ENCODE peak calls at places on chromosomes 12 and 14, in seven cellular contexts. One of them, this sample, is unnamed.

GRCh38 chr12:121796855-121797751 is 3.6 kb upstream of the RHOF start:
- DNase-seq in heart right ventricle: peak; percentile 96
- DNase-seq in foreskin fibroblast: peak; percentile 93
- DNase-seq in GM23338: peak; percentile 94
- DNase-seq in AG09309: no peak
- DNase-seq in PC-3: peak; percentile 97
- DNase-seq in OCI-LY7: no peak
- DNase-seq in this sample: peak; percentile 99

GRCh38 chr12:90954921-90955320 is at the start of gene CCER1:
- DNase-seq in heart right ventricle: no peak
- DNase-seq in foreskin fibroblast: no peak
- DNase-seq in GM23338: no peak
- DNase-seq in AG09309: no peak
- DNase-seq in PC-3: no peak
- DNase-seq in OCI-LY7: no peak
- DNase-seq in this sample: no peak

GRCh38 chr12:90216815-90217214 is 508.2 kb upstream of the ATP2B1 start:
- DNase-seq in heart right ventricle: no peak
- DNase-seq in foreskin fibroblast: no peak
- DNase-seq in GM23338: no peak
- DNase-seq in AG09309: no peak
- DNase-seq in PC-3: peak; percentile 65
- DNase-seq in OCI-LY7: no peak
- DNase-seq in this sample: no peak

GRCh38 chr14:67493092-67493717 is 4.7 kb upstream of the TMEM229B start:
- DNase-seq in heart right ventricle: no peak
- DNase-seq in foreskin fibroblast: no peak
- DNase-seq in GM23338: peak; percentile 27
- DNase-seq in AG09309: no peak
- DNase-seq in PC-3: no peak
- DNase-seq in OCI-LY7: peak; percentile 65
- DNase-seq in this sample: no peak

GRCh38 chr12:4892418-4892817 is 17.3 kb upstream of the KCNA1 start:
- DNase-seq in heart right ventricle: no peak
- DNase-seq in foreskin fibroblast: no peak
- DNase-seq in GM23338: no peak
- DNase-seq in AG09309: no peak
- DNase-seq in PC-3: no peak
- DNase-seq in OCI-LY7: no peak
- DNase-seq in this sample: no peak

GRCh38 chr14:63542231-63542999 is 762 bp downstream of the PPP2R5E start:
- DNase-seq in heart right ventricle: no peak
- DNase-seq in foreskin fibroblast: no peak
- DNase-seq in GM23338: peak; percentile 67
- DNase-seq in AG09309: no peak
- DNase-seq in PC-3: peak; percentile 15
- DNase-seq in OCI-LY7: peak; percentile 13
- DNase-seq in this sample: no peak

GRCh38 chr12:31387011-31387410 is 61.1 kb upstream of the SINHCAF start:
- DNase-seq in heart right ventricle: no peak
- DNase-seq in foreskin fibroblast: no peak
- DNase-seq in GM23338: peak; percentile 83
- DNase-seq in AG09309: no peak
- DNase-seq in PC-3: no peak
- DNase-seq in OCI-LY7: no peak
- DNase-seq in this sample: no peak

GRCh38 chr14:68442828-68443460 is 349.9 kb downstream of the ZFP36L1 start:
- DNase-seq in heart right ventricle: no peak
- DNase-seq in foreskin fibroblast: peak; percentile 42
- DNase-seq in GM23338: no peak
- DNase-seq in AG09309: peak; percentile 58
- DNase-seq in PC-3: no peak
- DNase-seq in OCI-LY7: no peak
- DNase-seq in this sample: no peak

GRCh38 chr14:89351364-89351957 is 65.6 kb downstream of the FOXN3 start:
- DNase-seq in heart right ventricle: no peak
- DNase-seq in foreskin fibroblast: no peak
- DNase-seq in GM23338: peak; percentile 87
- DNase-seq in AG09309: no peak
- DNase-seq in PC-3: no peak
- DNase-seq in OCI-LY7: peak; percentile 83
- DNase-seq in this sample: no peak

GRCh38 chr12:81953541-81953940 is 194.4 kb upstream of the PPFIA2 start:
- DNase-seq in heart right ventricle: no peak
- DNase-seq in foreskin fibroblast: no peak
- DNase-seq in GM23338: no peak
- DNase-seq in AG09309: no peak
- DNase-seq in PC-3: peak; percentile 5
- DNase-seq in OCI-LY7: no peak
- DNase-seq in this sample: no peak

GRCh38 chr12:30197392-30198047 is 413.8 kb upstream of the TMTC1 start:
- DNase-seq in heart right ventricle: no peak
- DNase-seq in foreskin fibroblast: peak; percentile 4
- DNase-seq in GM23338: no peak
- DNase-seq in AG09309: no peak
- DNase-seq in PC-3: peak; percentile 66
- DNase-seq in OCI-LY7: no peak
- DNase-seq in this sample: no peak

GRCh38 chr14:24272442-24272841 is 1.0 kb upstream of the RABGGTA start:
- DNase-seq in heart right ventricle: no peak
- DNase-seq in foreskin fibroblast: no peak
- DNase-seq in GM23338: no peak
- DNase-seq in AG09309: no peak
- DNase-seq in PC-3: no peak
- DNase-seq in OCI-LY7: no peak
- DNase-seq in this sample: no peak

GRCh38 chr14:24277606-24278321 is 6.4 kb upstream of the RABGGTA start:
- DNase-seq in heart right ventricle: no peak
- DNase-seq in foreskin fibroblast: no peak
- DNase-seq in GM23338: no peak
- DNase-seq in AG09309: no peak
- DNase-seq in PC-3: no peak
- DNase-seq in OCI-LY7: no peak
- DNase-seq in this sample: no peak

GRCh38 chr14:24274101-24274543 is 2.7 kb upstream of the RABGGTA start:
- DNase-seq in heart right ventricle: no peak
- DNase-seq in foreskin fibroblast: no peak
- DNase-seq in GM23338: peak; percentile 21
- DNase-seq in AG09309: no peak
- DNase-seq in PC-3: peak; percentile 78
- DNase-seq in OCI-LY7: peak; percentile 59
- DNase-seq in this sample: no peak

GRCh38 chr14:24273422-24273998 is 2.1 kb upstream of the RABGGTA start:
- DNase-seq in heart right ventricle: no peak
- DNase-seq in foreskin fibroblast: no peak
- DNase-seq in GM23338: peak; percentile 35
- DNase-seq in AG09309: no peak
- DNase-seq in PC-3: peak; percentile 16
- DNase-seq in OCI-LY7: peak; percentile 34
- DNase-seq in this sample: no peak

GRCh38 chr14:24275524-24276139 is 4.2 kb upstream of the RABGGTA start:
- DNase-seq in heart right ventricle: no peak
- DNase-seq in foreskin fibroblast: no peak
- DNase-seq in GM23338: peak; percentile 49
- DNase-seq in AG09309: no peak
- DNase-seq in PC-3: no peak
- DNase-seq in OCI-LY7: peak; percentile 52
- DNase-seq in this sample: no peak
- TF ChIP-seq CTCF in heart right ventricle: no peak
- TF ChIP-seq CTCF in foreskin fibroblast: no peak
- TF ChIP-seq CTCF in GM23338: peak; percentile 56
- TF ChIP-seq CTCF in AG09309: no peak
- TF ChIP-seq CTCF in PC-3: no peak
- TF ChIP-seq CTCF in OCI-LY7: peak; percentile 75
- TF ChIP-seq CTCF in this sample: no peak

GRCh38 chr14:92481386-92481785 is 32.2 kb upstream of the RIN3 start:
- DNase-seq in heart right ventricle: no peak
- DNase-seq in foreskin fibroblast: peak; percentile 30
- DNase-seq in GM23338: no peak
- DNase-seq in AG09309: no peak
- DNase-seq in PC-3: no peak
- DNase-seq in OCI-LY7: no peak
- DNase-seq in this sample: no peak
- TF ChIP-seq CTCF in heart right ventricle: peak; percentile 27
- TF ChIP-seq CTCF in foreskin fibroblast: peak; percentile 51
- TF ChIP-seq CTCF in GM23338: peak; percentile 43
- TF ChIP-seq CTCF in AG09309: peak; percentile 42
- TF ChIP-seq CTCF in PC-3: peak; percentile 32
- TF ChIP-seq CTCF in OCI-LY7: peak; percentile 23
- TF ChIP-seq CTCF in this sample: no peak

GRCh38 chr12:51269174-51270066 is 795 bp downstream of the SMAGP start:
- DNase-seq in heart right ventricle: peak; percentile 38
- DNase-seq in foreskin fibroblast: no peak
- DNase-seq in GM23338: peak; percentile 92
- DNase-seq in AG09309: no peak
- DNase-seq in PC-3: peak; percentile 65
- DNase-seq in OCI-LY7: peak; percentile 40
- DNase-seq in this sample: no peak
- TF ChIP-seq CTCF in heart right ventricle: peak; percentile 45
- TF ChIP-seq CTCF in foreskin fibroblast: peak; percentile 20
- TF ChIP-seq CTCF in GM23338: peak; percentile 84
- TF ChIP-seq CTCF in AG09309: peak; percentile 37
- TF ChIP-seq CTCF in PC-3: peak; percentile 56
- TF ChIP-seq CTCF in OCI-LY7: peak; percentile 74
- TF ChIP-seq CTCF in this sample: no peak

GRCh38 chr12:6263931-6264330 is 46.6 kb upstream of the PLEKHG6 start:
- DNase-seq in heart right ventricle: no peak
- DNase-seq in foreskin fibroblast: no peak
- DNase-seq in GM23338: no peak
- DNase-seq in AG09309: no peak
- DNase-seq in PC-3: no peak
- DNase-seq in OCI-LY7: no peak
- DNase-seq in this sample: no peak

GRCh38 chr12:6264402-6265037 is 46.0 kb upstream of the PLEKHG6 start:
- DNase-seq in heart right ventricle: no peak
- DNase-seq in foreskin fibroblast: no peak
- DNase-seq in GM23338: no peak
- DNase-seq in AG09309: no peak
- DNase-seq in PC-3: no peak
- DNase-seq in OCI-LY7: no peak
- DNase-seq in this sample: no peak

GRCh38 chr12:6262635-6263034 is 47.8 kb upstream of the PLEKHG6 start:
- DNase-seq in heart right ventricle: no peak
- DNase-seq in foreskin fibroblast: no peak
- DNase-seq in GM23338: no peak
- DNase-seq in AG09309: no peak
- DNase-seq in PC-3: no peak
- DNase-seq in OCI-LY7: peak; percentile 40
- DNase-seq in this sample: no peak

GRCh38 chr12:6265038-6265405 is 45.5 kb upstream of the PLEKHG6 start:
- DNase-seq in heart right ventricle: no peak
- DNase-seq in foreskin fibroblast: no peak
- DNase-seq in GM23338: no peak
- DNase-seq in AG09309: no peak
- DNase-seq in PC-3: no peak
- DNase-seq in OCI-LY7: no peak
- DNase-seq in this sample: no peak

GRCh38 chr12:6262211-6262610 is 48.3 kb upstream of the PLEKHG6 start:
- DNase-seq in heart right ventricle: no peak
- DNase-seq in foreskin fibroblast: no peak
- DNase-seq in GM23338: no peak
- DNase-seq in AG09309: no peak
- DNase-seq in PC-3: no peak
- DNase-seq in OCI-LY7: no peak
- DNase-seq in this sample: no peak
- TF ChIP-seq CTCF in heart right ventricle: no peak
- TF ChIP-seq CTCF in foreskin fibroblast: no peak
- TF ChIP-seq CTCF in GM23338: no peak
- TF ChIP-seq CTCF in AG09309: no peak
- TF ChIP-seq CTCF in PC-3: no peak
- TF ChIP-seq CTCF in OCI-LY7: no peak
- TF ChIP-seq CTCF in this sample: no peak

DNA sequence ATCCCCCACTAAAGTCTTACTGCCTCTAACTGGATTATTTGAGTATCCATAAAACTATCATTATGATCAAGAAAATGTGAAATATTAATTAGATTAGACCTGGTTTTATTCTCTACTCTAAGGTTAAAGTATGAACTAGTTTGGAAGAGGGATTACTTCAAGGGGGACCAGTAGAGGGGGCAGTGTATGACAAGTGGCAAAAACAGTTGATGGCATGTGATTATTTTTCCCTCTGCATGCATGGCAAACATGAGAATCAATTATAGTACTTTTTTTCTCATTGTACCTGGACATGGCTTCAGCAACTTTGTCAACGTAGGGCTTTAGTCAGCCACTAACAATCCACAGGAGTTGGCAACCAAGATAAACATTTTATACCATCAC is 145.0 kb upstream of the SLC38A2 start:
- DNase-seq in heart right ventricle: no peak
- DNase-seq in foreskin fibroblast: no peak
- DNase-seq in GM23338: no peak
- DNase-seq in AG09309: no peak
- DNase-seq in PC-3: no peak
- DNase-seq in OCI-LY7: no peak
- DNase-seq in this sample: no peak
- TF ChIP-seq CTCF in heart right ventricle: no peak
- TF ChIP-seq CTCF in foreskin fibroblast: no peak
- TF ChIP-seq CTCF in GM23338: peak; percentile 45
- TF ChIP-seq CTCF in AG09309: no peak
- TF ChIP-seq CTCF in PC-3: peak; percentile 34
- TF ChIP-seq CTCF in OCI-LY7: peak; percentile 21
- TF ChIP-seq CTCF in this sample: no peak

GRCh38 chr12:109899783-109900751 is at the start of gene TCHP:
- DNase-seq in heart right ventricle: peak; percentile 85
- DNase-seq in foreskin fibroblast: peak; percentile 88
- DNase-seq in GM23338: peak; percentile 89
- DNase-seq in AG09309: peak; percentile 46
- DNase-seq in PC-3: peak; percentile 90
- DNase-seq in OCI-LY7: peak; percentile 78
- DNase-seq in this sample: peak; percentile 90
- TF ChIP-seq CTCF in heart right ventricle: peak; percentile 31
- TF ChIP-seq CTCF in foreskin fibroblast: peak; percentile 40
- TF ChIP-seq CTCF in GM23338: peak; percentile 30
- TF ChIP-seq CTCF in AG09309: peak; percentile 47
- TF ChIP-seq CTCF in PC-3: peak; percentile 56
- TF ChIP-seq CTCF in OCI-LY7: peak; percentile 39
- TF ChIP-seq CTCF in this sample: no peak

This sample was measured in tibial artery.